ENCODE peak calls at places on chromosomes 3 and 15, in eight cellular contexts. O, G, F, H, N, E, C and R are unnamed samples. For H3K4me1 and H4K20me1, the result is how much of the 10 kb centered on the place peaks cover.

GRCh38 chr3:50170689-50171088 is 15.6 kb downstream of the SEMA3F start:
- DNase-seq in C (peak), F (peak), E (no peak), G (peak), O (no peak), N (peak), H (no peak), R (peak)

GRCh38 chr15:76401285-76401684 is 64.7 kb downstream of the ISL2 start:
- DNase-seq in O (peak), C (peak), G (no peak), H (no peak), N (peak), F (peak), E (no peak), R (no peak)

GRCh38 chr3:71652786-71653419 is 69.4 kb upstream of the FOXP1 start:
- DNase-seq in F (peak), C (peak), H (peak), O (peak), E (peak), N (peak), G (peak), R (peak)

GRCh38 chr3:172317984-172318383 is 130.3 kb downstream of the GHSR start:
- DNase-seq in N (peak), O (no peak), G (peak), H (no peak), E (no peak), C (peak), F (peak), R (peak)

GRCh38 chr15:75348563-75349350 is 1.9 kb downstream of the NEIL1 start:
- DNase-seq in F (no peak), N (no peak), H (peak), O (peak), C (no peak), E (peak), G (peak), R (no peak)

GRCh38 chr3:172751188-172751571 is 654 bp downstream of the ECT2 start:
- DNase-seq in E (peak), F (peak), C (peak), H (no peak), O (peak), G (peak), N (peak), R (no peak)

GRCh38 chr15:74594455-74594854 is 21.2 kb upstream of the CLK3 start:
- DNase-seq in N (no peak), C (no peak), F (no peak), G (no peak), E (no peak), H (no peak), O (no peak), R (no peak)

GRCh38 chr3:58924581-58924980 is 125.2 kb downstream of the CFAP20DC start:
- DNase-seq in F (no peak), C (peak), O (no peak), N (peak), G (no peak), H (no peak), E (no peak), R (peak)

GRCh38 chr3:160343132-160343531 is 55.9 kb downstream of the IFT80 start:
- DNase-seq in F (peak), H (peak), O (peak), C (peak), N (peak), E (peak), G (peak), R (peak)

GRCh38 chr3:29153811-29154210 is 127.1 kb upstream of the RBMS3 start:
- DNase-seq in O (no peak), F (no peak), C (no peak), N (no peak), G (no peak), E (no peak), H (no peak), R (no peak)

GRCh38 chr15:95375281-95375680 is 955.2 kb upstream of the NR2F2 start:
- DNase-seq in H (no peak), C (no peak), F (no peak), E (no peak), O (no peak), N (no peak), G (no peak), R (no peak)

GRCh38 chr15:80660114-80660513 is 35.0 kb upstream of the ABHD17C start:
- DNase-seq in F (peak), O (peak), N (peak), H (peak), G (peak), E (peak), C (no peak), R (peak)

GRCh38 chr3:159844383-159844730 is 144.3 kb upstream of the IL12A start:
- DNase-seq in H (no peak), F (no peak), C (no peak), G (peak), O (no peak), E (no peak), N (peak), R (peak)

GRCh38 chr3:40985195-40985594 is 214.1 kb upstream of the CTNNB1 start:
- DNase-seq in G (peak), C (no peak), E (peak), H (no peak), F (no peak), O (no peak), N (no peak), R (no peak)

GRCh38 chr3:142705256-142705655 is 18.6 kb upstream of the TRPC1 start:
- DNase-seq in F (no peak), O (no peak), N (no peak), G (no peak), H (no peak), E (no peak), C (no peak), R (no peak)

GRCh38 chr3:194536883-194537637 is 50.3 kb upstream of the ATP13A3 start:
- DNase-seq in E (peak), N (peak), H (no peak), O (no peak), C (peak), G (peak), F (peak), R (no peak)

GRCh38 chr3:127446756-127447155 is 143.8 kb downstream of the TPRA1 start:
- DNase-seq in E (no peak), N (no peak), H (no peak), C (no peak), F (no peak), O (no peak), G (no peak), R (no peak)

GRCh38 chr3:23836536-23837230 is 30.9 kb downstream of the UBE2E1 start:
- DNase-seq in C (no peak), F (no peak), H (no peak), G (no peak), O (no peak), N (no peak), E (no peak), R (no peak)

GRCh38 chr3:42846682-42847522 is 28.8 kb downstream of the CYP8B1 start:
- DNase-seq in E (no peak), H (no peak), G (no peak), F (no peak), N (no peak), C (no peak), O (no peak), R (no peak)

GRCh38 chr3:187899246-187899645 is 154.0 kb upstream of the BCL6 start:
- DNase-seq in O (no peak), C (no peak), H (no peak), G (no peak), F (no peak), E (no peak), N (no peak), R (no peak)

GRCh38 chr15:49255966-49256759 is 86.1 kb downstream of the GALK2 start:
- DNase-seq in G (no peak), F (no peak), N (peak), E (no peak), O (no peak), H (no peak), C (no peak), R (no peak)

GRCh38 chr3:116051586-116051985 is 393.7 kb downstream of the LSAMP start:
- DNase-seq in F (no peak), H (no peak), N (no peak), O (no peak), G (no peak), C (no peak), E (no peak), R (no peak)

GRCh38 chr3:184361932-184362667 is 590 bp downstream of the POLR2H start:
- DNase-seq in G (no peak), H (peak), N (peak), E (peak), O (peak), F (peak), C (peak), R (peak)

GRCh38 chr3:193648542-193649076 is 55.6 kb downstream of the OPA1 start:
- DNase-seq in N (no peak), H (no peak), O (no peak), F (no peak), G (no peak), E (no peak), C (no peak), R (no peak)

GRCh38 chr3:58025824-58026579 is 17.8 kb downstream of the FLNB start:
- DNase-seq in G (peak), N (peak), C (no peak), E (peak), O (no peak), F (peak), H (no peak), R (no peak)

GRCh38 chr3:7695067-7695466 is 806.6 kb upstream of the LMCD1 start:
- DNase-seq in E (no peak), H (peak), O (no peak), N (no peak), F (no peak), G (no peak), C (no peak), R (no peak)

GRCh38 chr3:62098646-62099365 is 274.5 kb downstream of the FEZF2 start:
- DNase-seq in F (no peak), O (no peak), C (no peak), H (no peak), G (no peak), N (peak), E (no peak), R (peak)

GRCh38 chr3:31859245-31859644 is 121.8 kb downstream of the OSBPL10 start:
- DNase-seq in H (no peak), C (no peak), O (no peak), E (no peak), G (no peak), N (no peak), F (no peak), R (no peak)
- H3K4me1 ChIP-seq in H (under half), C (under half), O (under half), E (under half), G (under half), N (under half), F (under half), R (under half)

GRCh38 chr3:195885036-195885871 is 23.1 kb downstream of the TNK2 start:
- DNase-seq in N (no peak), H (no peak), G (no peak), F (no peak), E (no peak), O (no peak), C (no peak), R (no peak)
- H4K20me1 ChIP-seq in N (under half), H (under half), G (under half), F (under half), E (under half), O (under half), C (under half), R (under half)

DNA sequence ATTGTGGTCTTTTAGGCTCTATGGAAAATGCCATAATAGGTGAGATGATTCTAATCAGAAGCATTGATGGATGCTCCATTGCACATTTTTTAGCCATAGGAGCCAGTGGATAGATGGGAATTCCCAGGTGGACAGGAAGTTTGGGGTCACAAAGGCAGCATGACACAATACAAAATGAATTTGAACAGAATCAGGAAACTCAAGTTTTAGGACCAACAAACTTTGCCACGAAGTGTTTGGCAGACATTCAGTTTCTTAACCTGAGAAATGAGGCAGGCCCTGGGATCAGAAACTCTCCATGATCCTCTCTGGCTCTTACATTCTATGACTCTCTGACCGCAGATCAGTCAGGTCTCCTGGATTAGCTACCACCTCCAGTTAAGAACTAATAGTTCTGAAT is 275.4 kb downstream of the TIGIT start:
- DNase-seq in H (no peak), O (no peak), F (peak), G (peak), E (no peak), C (peak), N (peak), R (peak)
- H3K4me1 ChIP-seq in H (half or more), O (under half), F (under half), G (under half), E (under half), C (under half), N (under half), R (under half)

GRCh38 chr3:120752865-120753264 is 10.3 kb downstream of the GTF2E1 start:
- DNase-seq in C (no peak), F (no peak), E (no peak), N (no peak), O (no peak), H (no peak), G (no peak), R (no peak)
- H4K20me1 ChIP-seq in C (under half), F (under half), E (under half), N (under half), O (under half), H (under half), G (under half), R (under half)

GRCh38 chr3:67595424-67595823 is 59.0 kb downstream of the SUCLG2 start:
- DNase-seq in E (no peak), O (no peak), N (no peak), H (no peak), F (no peak), G (no peak), C (no peak), R (no peak)
- H3K4me1 ChIP-seq in E (under half), O (under half), N (under half), H (under half), F (under half), G (under half), C (under half), R (under half)

DNA sequence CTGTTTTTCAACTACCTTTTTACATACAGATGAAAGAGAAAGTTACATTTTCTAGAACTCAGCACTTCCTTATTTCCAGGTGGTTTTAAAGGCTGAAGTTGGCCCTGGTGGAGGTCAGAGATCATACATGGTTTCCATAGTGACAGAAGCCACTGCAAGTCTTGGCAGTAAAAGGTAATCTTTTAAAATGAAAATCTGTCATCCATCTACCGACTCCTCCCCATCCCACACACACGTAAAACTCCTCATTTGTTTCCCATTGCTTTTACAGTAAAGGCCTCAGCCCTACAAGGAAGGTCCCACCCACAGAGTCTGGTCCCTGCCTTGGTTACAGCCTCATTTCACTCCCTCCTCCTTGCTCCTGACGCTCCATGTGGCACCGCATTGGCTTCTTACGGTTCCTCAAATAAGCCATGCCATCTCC is 2.8 kb downstream of the CYP19A1 start:
- DNase-seq in C (no peak), N (no peak), O (no peak), E (no peak), H (no peak), G (no peak), F (no peak), R (no peak)
- H4K20me1 ChIP-seq in C (under half), N (under half), O (under half), E (under half), H (under half), G (under half), F (under half), R (under half)

DNA sequence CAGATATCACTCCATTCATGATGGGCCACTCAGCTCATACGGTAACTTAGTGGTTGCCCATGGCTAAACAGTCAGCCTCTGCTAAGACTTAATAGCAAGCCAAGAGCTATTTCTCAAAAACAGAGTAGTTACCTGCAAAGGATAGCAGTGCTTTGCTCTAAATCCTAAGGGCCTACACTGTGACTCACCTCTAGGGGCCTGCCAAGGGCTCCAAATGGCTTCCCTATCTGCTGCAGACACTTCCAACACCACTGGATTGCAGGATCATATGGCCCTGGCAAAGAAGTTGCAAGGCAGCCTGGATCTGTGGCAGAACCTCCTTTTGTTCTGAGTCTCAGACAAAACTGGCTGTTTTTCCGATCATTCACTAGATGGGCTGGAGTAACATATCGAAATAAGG is 17.8 kb downstream of the CGGBP1 start:
- DNase-seq in C (no peak), N (no peak), E (no peak), G (no peak), F (no peak), H (peak), O (no peak), R (no peak)
- H3K4me1 ChIP-seq in C (under half), N (under half), E (under half), G (under half), F (under half), H (under half), O (under half), R (under half)

DNA sequence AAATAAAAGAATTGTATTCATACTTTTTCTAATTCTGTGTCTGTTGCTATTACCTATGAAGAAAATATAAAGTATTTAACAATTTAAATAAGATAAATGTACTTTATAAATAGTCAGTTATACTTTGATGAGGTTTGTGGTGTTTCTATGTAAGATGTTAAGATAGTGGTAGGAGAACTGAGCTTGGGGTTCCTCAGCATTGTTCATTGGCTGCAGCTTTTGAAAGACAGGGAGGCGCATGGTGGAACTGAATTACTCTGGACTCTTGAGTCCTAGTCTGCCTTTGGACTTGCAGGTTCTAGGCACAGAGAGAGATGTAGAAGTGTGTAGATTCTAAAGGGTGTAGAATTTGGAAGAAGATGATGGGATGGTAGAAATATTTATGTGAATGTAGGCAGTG is 23.1 kb downstream of the LMLN start:
- DNase-seq in O (no peak), G (no peak), C (no peak), N (no peak), E (no peak), H (no peak), F (no peak), R (no peak)
- H4K20me1 ChIP-seq in O (under half), G (under half), C (under half), N (under half), E (under half), H (under half), F (under half), R (under half)

GRCh38 chr3:45978348-45978747 is 17.3 kb downstream of the FYCO1 start:
- DNase-seq in H (no peak), O (no peak), N (no peak), C (peak), G (no peak), E (peak), F (peak), R (no peak)
- H3K4me1 ChIP-seq in H (under half), O (under half), N (under half), C (under half), G (under half), E (under half), F (under half), R (under half)